ENCODE peak calls at places on chromosomes 2 and 18, in eight cellular contexts. K, A, T, L, U, Y, D and H are unnamed samples.

GRCh38 chr2:232076736-232077135 is 115.2 kb downstream of the DIS3L2 start:
- DNase-seq in K (peak), T (no peak), U (no peak), A (no peak), D (no peak), Y (no peak), L (no peak), H (no peak)

GRCh38 chr2:234741976-234742375 is 209.8 kb upstream of the SH3BP4 start:
- DNase-seq in A (no peak), D (no peak), K (no peak), T (no peak), Y (no peak), U (no peak), L (no peak), H (no peak)

GRCh38 chr2:235619544-235619943 is 125.7 kb downstream of the AGAP1 start:
- DNase-seq in A (no peak), T (no peak), L (no peak), U (no peak), D (no peak), Y (no peak), K (no peak), H (no peak)

GRCh38 chr2:45904267-45904921 is 252.9 kb downstream of the PRKCE start:
- DNase-seq in D (no peak), Y (no peak), U (no peak), K (peak), T (no peak), L (no peak), A (no peak), H (no peak)

GRCh38 chr2:128716371-128716770 is 397.7 kb upstream of the HS6ST1 start:
- DNase-seq in D (no peak), K (no peak), Y (no peak), U (no peak), A (peak), T (no peak), L (no peak), H (no peak)

GRCh38 chr2:47007221-47007825 is 91.7 kb upstream of the MCFD2 start:
- DNase-seq in K (no peak), L (no peak), A (no peak), Y (no peak), D (no peak), U (no peak), T (no peak), H (no peak)

GRCh38 chr2:27723372-27724144 is 48.0 kb upstream of the MRPL33 start:
- DNase-seq in D (no peak), Y (peak), L (no peak), T (peak), K (peak), A (peak), U (peak), H (no peak)

GRCh38 chr18:51503351-51503750 is 305.9 kb upstream of the MEX3C start:
- DNase-seq in D (no peak), Y (no peak), L (no peak), T (no peak), K (no peak), A (no peak), U (no peak), H (no peak)

GRCh38 chr18:10590412-10590811 is 64.6 kb downstream of the NAPG start:
- DNase-seq in A (no peak), D (no peak), L (no peak), T (no peak), Y (no peak), K (no peak), U (no peak), H (no peak)

GRCh38 chr18:34957864-34958259 is 83.4 kb upstream of the MAPRE2 start:
- DNase-seq in Y (no peak), L (no peak), U (no peak), K (no peak), A (no peak), T (no peak), D (no peak), H (no peak)